ENCODE peak calls at places on chromosomes 3 and 15, in nine cellular contexts. L is T-helper 1 cell; N is heart left ventricle; P is AG04449; I is NCI-H1436; V is activated effector memory CD4-positive, alpha-beta T cell treated with Interleukin-2 at 50 U/mL for 16 hours; B is stimulated activated CD4-positive, alpha-beta T cell treated with anti-CD3 and anti-CD28 coated beads, Interleukin-12 subunit alpha, Interleukin-12 subunit beta, amount 100 ng/mL, for 4 hours; Y is nephron progenitor cell; A is NCI-H226. D is an unnamed sample.
A peak's percentile ranks its signal among the peaks of the same experiment; 100 is the strongest.

GRCh38 chr15:47364671-47365141 is 352.6 kb upstream of the SEMA6D start:
- DNase-seq in L (no peak), N (no peak), P (no peak), I (no peak), V (no peak), B (no peak), Y (no peak), A (peak; percentile 16), D (no peak)

GRCh38 chr3:37811625-37812356 is 49.9 kb upstream of the CTDSPL start:
- DNase-seq in L (no peak), N (no peak), P (no peak), I (no peak), V (no peak), B (no peak), Y (no peak), A (no peak), D (no peak)

GRCh38 chr3:179146911-179147570 is 1.1 kb upstream of the PIK3CA start:
- DNase-seq in L (no peak), N (no peak), P (no peak), I (peak; percentile 72), V (no peak), B (no peak), Y (peak; percentile 21), A (no peak), D (peak; percentile 66)

GRCh38 chr15:39434126-39434525 is 146.8 kb upstream of the THBS1 start:
- DNase-seq in L (no peak), N (no peak), P (no peak), I (no peak), V (no peak), B (no peak), Y (no peak), A (no peak), D (no peak)

GRCh38 chr3:20056727-20057611 is 16.7 kb downstream of the KAT2B start:
- DNase-seq in L (no peak), N (no peak), P (no peak), I (no peak), V (no peak), B (no peak), Y (no peak), A (peak; percentile 96), D (peak; percentile 98)

GRCh38 chr15:61459785-61460707 is 230.9 kb upstream of the RORA start:
- DNase-seq in L (no peak), N (no peak), P (peak; percentile 26), I (no peak), V (no peak), B (no peak), Y (no peak), A (peak; percentile 90), D (peak; percentile 46)

GRCh38 chr15:22942877-22943276 is 37.3 kb downstream of the CYFIP1 start:
- DNase-seq in L (no peak), N (no peak), P (no peak), I (no peak), V (no peak), B (no peak), Y (no peak), A (no peak), D (no peak)

GRCh38 chr3:127848131-127849129 is 26.1 kb upstream of the MGLL start:
- DNase-seq in L (no peak), N (no peak), P (no peak), I (no peak), V (no peak), B (no peak), Y (no peak), A (no peak), D (no peak)

GRCh38 chr3:20340324-20340928 is 154.4 kb upstream of the SGO1 start:
- DNase-seq in L (peak; percentile 29), N (peak; percentile 68), P (peak; percentile 24), I (peak; percentile 6), V (peak; percentile 21), B (peak; percentile 46), Y (peak; percentile 74), A (peak; percentile 58), D (peak; percentile 56)

GRCh38 chr3:53826048-53826447 is 20.2 kb downstream of the CHDH start:
- DNase-seq in L (no peak), N (no peak), P (no peak), I (no peak), V (no peak), B (no peak), Y (no peak), A (no peak), D (no peak)

D was measured in mammary epithelial cell.